ENCODE peak calls at places on chromosomes 16 and 17, in four cellular contexts. H is K562, Y is IMR-90, F is endothelial cell of umbilical vein. K is an unnamed sample.

GRCh38 chr16:54459509-54460235 is 173.1 kb upstream of the IRX3 start:
- DNase-seq in H (no peak), Y (no peak), F (no peak), K (no peak)

GRCh38 chr16:85615014-85615851 is 2.1 kb downstream of the GSE1 start:
- DNase-seq in H (no peak), Y (no peak), F (no peak), K (no peak)

GRCh38 chr17:49861150-49861884 is 13.4 kb upstream of the TAC4 start:
- DNase-seq in H (peak; percentile 91), Y (peak; percentile 27), F (peak; percentile 30), K (no peak)

GRCh38 chr17:7897773-7898172 is 9.2 kb downstream of the CHD3 start:
- DNase-seq in H (no peak), Y (peak; percentile 77), F (peak; percentile 51), K (no peak)

GRCh38 chr17:66301864-66302741 is at the start of gene PRKCA:
- DNase-seq in H (peak; percentile 81), Y (peak; percentile 69), F (peak; percentile 52), K (no peak)

GRCh38 chr16:19245326-19245925 is 40.1 kb upstream of the CLEC19A start:
- DNase-seq in H (no peak), Y (no peak), F (no peak), K (no peak)

GRCh38 chr16:86337581-86338402 is 172.5 kb upstream of the FOXF1 start:
- DNase-seq in H (no peak), Y (no peak), F (no peak), K (no peak)

GRCh38 chr16:76194621-76195015 is 82.6 kb upstream of the CNTNAP4 start:
- DNase-seq in H (no peak), Y (no peak), F (no peak), K (no peak)

GRCh38 chr17:47948706-47949196 is 7.4 kb downstream of the PNPO start:
- DNase-seq in H (no peak), Y (no peak), F (peak; percentile 16), K (no peak)

GRCh38 chr17:51154176-51154575 is 817 bp downstream of the NME1 start:
- DNase-seq in H (peak; percentile 19), Y (peak; percentile 20), F (no peak), K (no peak)

GRCh38 chr16:10738231-10739077 is 5.2 kb upstream of the NUBP1 start:
- DNase-seq in H (peak; percentile 64), Y (peak; percentile 78), F (peak; percentile 24), K (peak; percentile 82)

GRCh38 chr16:29804455-29805231 is 1.7 kb upstream of the MAZ start:
- DNase-seq in H (peak; percentile 47), Y (no peak), F (peak; percentile 32), K (no peak)

GRCh38 chr16:35255186-35255803 is 1795.9 kb downstream of the TP53TG3F start:
- DNase-seq in H (no peak), Y (no peak), F (no peak), K (no peak)

GRCh38 chr17:28911411-28912045 is 8.6 kb upstream of the DHRS13 start:
- DNase-seq in H (no peak), Y (no peak), F (no peak), K (no peak)

GRCh38 chr17:21194688-21195087 is 19.3 kb downstream of the TMEM11 start:
- DNase-seq in H (no peak), Y (peak; percentile 43), F (no peak), K (no peak)

GRCh38 chr16:1823821-1824220 is 2.8 kb downstream of the HAGH start:
- DNase-seq in H (peak; percentile 38), Y (peak; percentile 59), F (peak; percentile 58), K (no peak)

GRCh38 chr17:42657824-42658588 is 1.1 kb upstream of the TUBG2 start:
- DNase-seq in H (no peak), Y (no peak), F (no peak), K (no peak)

GRCh38 chr16:19396555-19397011 is 21.1 kb upstream of the TMC5 start:
- DNase-seq in H (no peak), Y (no peak), F (no peak), K (no peak)

GRCh38 chr16:63617047-63617989 is 1504.5 kb downstream of the CDH11 start:
- DNase-seq in H (no peak), Y (no peak), F (peak; percentile 3), K (no peak)

GRCh38 chr17:3892095-3892998 is 506 bp downstream of the CAMKK1 start:
- DNase-seq in H (peak; percentile 61), Y (peak; percentile 66), F (peak; percentile 55), K (no peak)

GRCh38 chr17:36017799-36018198 is at the start of gene CCL23:
- DNase-seq in H (no peak), Y (no peak), F (peak; percentile 36), K (no peak)

GRCh38 chr16:58099097-58099955 is 29.9 kb downstream of the CFAP20 start:
- DNase-seq in H (no peak), Y (no peak), F (no peak), K (no peak)

GRCh38 chr16:64089697-64090096 is 1032.2 kb downstream of the CDH11 start:
- DNase-seq in H (no peak), Y (peak; percentile 11), F (peak; percentile 55), K (no peak)

GRCh38 chr16:69937465-69937951 is 13.6 kb upstream of the CLEC18A start:
- DNase-seq in H (peak; percentile 22), Y (no peak), F (no peak), K (no peak)

GRCh38 chr17:44785921-44786320 is 27.1 kb downstream of the ADAM11 start:
- DNase-seq in H (no peak), Y (no peak), F (no peak), K (no peak)

GRCh38 chr16:90019201-90019542 is at the start of gene DBNDD1:
- DNase-seq in H (no peak), Y (no peak), F (no peak), K (no peak)

GRCh38 chr16:715448-716249 is 731 bp downstream of the METRN start:
- DNase-seq in H (peak; percentile 58), Y (no peak), F (no peak), K (no peak)

GRCh38 chr17:60421273-60422161 is 772 bp upstream of the CHCT1 start:
- DNase-seq in H (no peak), Y (peak; percentile 33), F (peak; percentile 71), K (no peak)

GRCh38 chr17:65278050-65278819 is 141.1 kb downstream of the RGS9 start:
- DNase-seq in H (peak; percentile 62), Y (peak; percentile 62), F (peak; percentile 58), K (no peak)

GRCh38 chr16:82133798-82134197 is 36.2 kb downstream of the MPHOSPH6 start:
- DNase-seq in H (no peak), Y (no peak), F (no peak), K (no peak)
- TF ChIP-seq FOS in H (no peak), Y (no peak), F (no peak), K (no peak)

GRCh38 chr17:76405607-76405966 is 21.2 kb downstream of the SPHK1 start:
- DNase-seq in H (peak; percentile 68), Y (no peak), F (no peak), K (no peak)

GRCh38 chr17:76404256-76404655 is 19.8 kb downstream of the SPHK1 start:
- DNase-seq in H (no peak), Y (no peak), F (no peak), K (no peak)

GRCh38 chr17:76404976-76405563 is 20.7 kb downstream of the SPHK1 start:
- DNase-seq in H (no peak), Y (no peak), F (no peak), K (no peak)

GRCh38 chr17:76407509-76407908 is 23.1 kb downstream of the SPHK1 start:
- DNase-seq in H (no peak), Y (no peak), F (no peak), K (no peak)

GRCh38 chr17:76405967-76406647 is 21.7 kb downstream of the SPHK1 start:
- DNase-seq in H (peak; percentile 89), Y (peak; percentile 35), F (no peak), K (no peak)
- TF ChIP-seq FOS in H (no peak), Y (no peak), F (no peak), K (no peak)

DNA sequence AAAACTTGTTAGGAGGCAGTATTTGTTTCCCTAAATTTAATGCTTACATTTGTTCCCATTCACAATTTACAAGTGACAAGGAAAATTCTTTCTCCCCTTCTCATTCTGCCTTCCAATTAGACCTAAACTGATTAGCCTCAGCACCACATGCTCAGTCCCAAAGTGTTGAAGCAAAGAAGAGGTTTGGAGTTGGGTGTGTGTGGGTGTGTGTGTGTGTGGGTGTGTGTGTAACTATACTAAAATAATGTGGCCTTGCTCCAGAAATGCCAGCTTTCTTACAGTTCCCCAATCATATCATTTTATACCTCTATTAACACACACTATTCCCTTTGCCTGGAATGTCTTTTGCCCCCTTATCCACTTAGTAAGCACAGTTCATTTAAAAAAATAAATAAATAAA is 6.9 kb upstream of the UTP6 start:
- DNase-seq in H (no peak), Y (no peak), F (no peak), K (no peak)
- TF ChIP-seq FOS in H (no peak), Y (no peak), F (no peak), K (no peak)

DNA sequence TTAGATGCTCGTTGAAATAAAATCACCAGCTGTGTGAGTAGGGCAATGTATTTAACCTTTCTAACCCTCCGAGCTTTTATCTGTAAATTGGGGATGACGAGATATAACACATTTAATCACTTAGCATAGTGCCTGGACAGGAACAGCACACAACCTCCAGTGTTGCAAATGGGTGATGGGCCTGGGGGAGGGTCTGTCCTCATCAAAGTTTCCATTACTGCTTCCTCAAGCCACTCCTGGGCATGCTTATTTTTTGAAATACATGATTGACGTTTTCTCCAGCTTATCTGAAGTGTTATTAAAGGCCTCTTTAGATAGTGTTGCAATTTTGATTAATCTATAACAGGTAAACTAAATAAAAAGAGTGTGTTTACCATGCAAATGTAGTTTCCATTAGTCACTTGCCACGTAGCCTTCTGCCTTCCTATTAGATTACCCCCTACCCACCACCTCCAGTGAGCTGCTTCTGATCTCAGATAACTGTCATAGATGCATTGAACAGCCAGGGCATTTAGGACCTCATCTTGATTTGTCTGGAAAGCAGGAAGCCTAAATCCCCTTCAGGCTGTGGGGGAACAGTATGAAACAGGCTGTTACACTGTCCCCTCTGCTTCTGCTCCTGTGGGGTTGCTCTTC is 42.4 kb upstream of the TANC2 start:
- DNase-seq in H (no peak), Y (no peak), F (no peak), K (no peak)
- TF ChIP-seq FOS in H (no peak), Y (no peak), F (no peak), K (no peak)

GRCh38 chr17:39863918-39864746 is at the start of gene IKZF3:
- DNase-seq in H (peak; percentile 55), Y (peak; percentile 18), F (peak; percentile 35), K (no peak)
- TF ChIP-seq FOS in H (no peak), Y (no peak), F (no peak), K (no peak)

K was measured in GM12878.